ENCODE peak calls at places on chromosomes 5 and 9, in eight cellular contexts. C, X, S, V, H, L, B and R are unnamed samples.

GRCh38 chr9:135050072-135050990 is 37.1 kb upstream of the OLFM1 start:
- DNase-seq in C (no peak), X (no peak), S (no peak), V (no peak), H (no peak), L (no peak), B (no peak), R (no peak)

GRCh38 chr5:150298701-150299451 is 3.8 kb downstream of the ARSI start:
- DNase-seq in C (peak), X (no peak), S (peak), V (peak), H (no peak), L (peak), B (no peak), R (peak)

GRCh38 chr9:7542648-7543165 is 256.9 kb downstream of the DMAC1 start:
- DNase-seq in C (no peak), X (no peak), S (no peak), V (no peak), H (no peak), L (no peak), B (no peak), R (no peak)

GRCh38 chr9:6667633-6668280 is 22.2 kb upstream of the GLDC start:
- DNase-seq in C (peak), X (no peak), S (no peak), V (peak), H (peak), L (no peak), B (no peak), R (peak)

GRCh38 chr9:83422512-83422911 is 115.7 kb downstream of the FRMD3 start:
- DNase-seq in C (peak), X (no peak), S (no peak), V (peak), H (no peak), L (no peak), B (no peak), R (no peak)

GRCh38 chr5:142674438-142675210 is 11.3 kb downstream of the FGF1 start:
- DNase-seq in C (peak), X (no peak), S (peak), V (peak), H (peak), L (no peak), B (no peak), R (peak)

GRCh38 chr5:171307843-171308452 is 1.1 kb upstream of the TLX3 start:
- DNase-seq in C (no peak), X (no peak), S (no peak), V (no peak), H (no peak), L (no peak), B (no peak), R (no peak)

GRCh38 chr5:41683181-41683580 is 172.8 kb upstream of the PLCXD3 start:
- DNase-seq in C (no peak), X (no peak), S (no peak), V (no peak), H (no peak), L (no peak), B (no peak), R (no peak)

GRCh38 chr5:117133198-117133597 is 558.6 kb upstream of the SEMA6A start:
- DNase-seq in C (no peak), X (no peak), S (no peak), V (no peak), H (no peak), L (no peak), B (no peak), R (no peak)

GRCh38 chr5:115296130-115296997 is at the start of gene CCDC112:
- DNase-seq in C (peak), X (peak), S (peak), V (peak), H (peak), L (peak), B (peak), R (peak)

GRCh38 chr5:99878830-99879229 is 656.3 kb upstream of the FAM174A start:
- DNase-seq in C (no peak), X (no peak), S (no peak), V (no peak), H (no peak), L (no peak), B (no peak), R (no peak)

GRCh38 chr5:179192185-179192890 is 132.2 kb downstream of the ZNF354C start:
- DNase-seq in C (no peak), X (no peak), S (no peak), V (no peak), H (no peak), L (no peak), B (no peak), R (no peak)

GRCh38 chr9:136264046-136264802 is 18.6 kb upstream of the QSOX2 start:
- DNase-seq in C (no peak), X (no peak), S (no peak), V (no peak), H (no peak), L (no peak), B (no peak), R (no peak)